ENCODE peak calls at places on chromosomes 1 and 21, in four cellular contexts. H, X, S and P are unnamed samples.
A peak's percentile ranks its signal among the peaks of the same experiment; 100 is the strongest.

GRCh38 chr21:35366348-35367085 is 317.4 kb upstream of the RUNX1 start:
- DNase-seq in H (no peak), X (no peak), S (peak; percentile 66), P (no peak)

GRCh38 chr1:164699815-164700491 is 141.0 kb downstream of the PBX1 start:
- DNase-seq in H (no peak), X (no peak), S (no peak), P (peak; percentile 78)

GRCh38 chr1:206685256-206685748 is 597 bp downstream of the MAPKAPK2 start:
- DNase-seq in H (no peak), X (peak; percentile 61), S (no peak), P (peak; percentile 70)

GRCh38 chr1:37755290-37755689 is 9.6 kb downstream of the EPHA10 start:
- DNase-seq in H (peak; percentile 79), X (no peak), S (no peak), P (no peak)

GRCh38 chr21:42547906-42548365 is 34.3 kb downstream of the SLC37A1 start:
- DNase-seq in H (no peak), X (no peak), S (no peak), P (no peak)

GRCh38 chr1:3807769-3808168 is 11.5 kb upstream of the LRRC47 start:
- DNase-seq in H (no peak), X (no peak), S (no peak), P (no peak)

GRCh38 chr1:44714944-44715571 is 15.9 kb downstream of the RNU5D-1 start:
- DNase-seq in H (peak; percentile 66), X (peak; percentile 70), S (peak; percentile 64), P (peak; percentile 43)

GRCh38 chr1:230730979-230731378 is 16.2 kb upstream of the CAPN9 start:
- DNase-seq in H (no peak), X (no peak), S (peak; percentile 44), P (no peak)

GRCh38 chr1:156081174-156082110 is 823 bp downstream of the MEX3A start:
- DNase-seq in H (no peak), X (no peak), S (no peak), P (no peak)

GRCh38 chr1:170307426-170307825 is 161.7 kb downstream of the NTMT2 start:
- DNase-seq in H (peak; percentile 4), X (no peak), S (no peak), P (no peak)

GRCh38 chr21:17537299-17537698 is 24.5 kb downstream of the CXADR start:
- DNase-seq in H (peak; percentile 67), X (no peak), S (no peak), P (no peak)

GRCh38 chr1:167795810-167796740 is 74.3 kb downstream of the MPZL1 start:
- DNase-seq in H (peak; percentile 71), X (no peak), S (peak; percentile 66), P (peak; percentile 62)

GRCh38 chr1:170471310-170471839 is 60.6 kb upstream of the GORAB start:
- DNase-seq in H (no peak), X (no peak), S (no peak), P (no peak)

GRCh38 chr1:183911285-183911684 is 106.4 kb downstream of the RGL1 start:
- DNase-seq in H (no peak), X (no peak), S (no peak), P (no peak)

GRCh38 chr1:160205242-160205973 is at the start of gene PEA15:
- DNase-seq in H (peak; percentile 52), X (peak; percentile 90), S (peak; percentile 84), P (peak; percentile 84)

GRCh38 chr1:19892628-19893168 is 10.5 kb downstream of the OTUD3 start:
- DNase-seq in H (no peak), X (no peak), S (no peak), P (no peak)

GRCh38 chr1:187928717-187929116 is 1100.0 kb downstream of the PLA2G4A start:
- DNase-seq in H (no peak), X (no peak), S (no peak), P (no peak)

GRCh38 chr1:187924252-187924651 is 1095.5 kb downstream of the PLA2G4A start:
- DNase-seq in H (no peak), X (no peak), S (no peak), P (no peak)

GRCh38 chr1:187931781-187932180 is 1103.0 kb downstream of the PLA2G4A start:
- DNase-seq in H (no peak), X (no peak), S (no peak), P (no peak)

GRCh38 chr1:187933562-187934419 is 1105.0 kb downstream of the PLA2G4A start:
- DNase-seq in H (no peak), X (no peak), S (no peak), P (no peak)

GRCh38 chr1:187928288-187928687 is 1099.5 kb downstream of the PLA2G4A start:
- DNase-seq in H (peak; percentile 20), X (peak; percentile 15), S (no peak), P (no peak)
- TF ChIP-seq CTCF in H (peak; percentile 70), X (no peak), S (no peak), P (no peak)

GRCh38 chr1:193013005-193013404 is 46.2 kb downstream of the UCHL5 start:
- DNase-seq in H (no peak), X (no peak), S (no peak), P (no peak)

GRCh38 chr1:193009501-193009900 is 49.7 kb downstream of the UCHL5 start:
- DNase-seq in H (no peak), X (no peak), S (no peak), P (no peak)

GRCh38 chr1:193011395-193011794 is 47.8 kb downstream of the UCHL5 start:
- DNase-seq in H (no peak), X (no peak), S (no peak), P (no peak)

GRCh38 chr1:193013707-193014106 is 45.5 kb downstream of the UCHL5 start:
- DNase-seq in H (no peak), X (no peak), S (peak; percentile 9), P (no peak)

GRCh38 chr1:193014354-193014753 is 44.8 kb downstream of the UCHL5 start:
- DNase-seq in H (no peak), X (no peak), S (no peak), P (no peak)
- H3K4me3 ChIP-seq in H (no peak overlapping the region), X (no peak overlapping the region), S (no peak overlapping the region), P (no peak overlapping the region)

DNA sequence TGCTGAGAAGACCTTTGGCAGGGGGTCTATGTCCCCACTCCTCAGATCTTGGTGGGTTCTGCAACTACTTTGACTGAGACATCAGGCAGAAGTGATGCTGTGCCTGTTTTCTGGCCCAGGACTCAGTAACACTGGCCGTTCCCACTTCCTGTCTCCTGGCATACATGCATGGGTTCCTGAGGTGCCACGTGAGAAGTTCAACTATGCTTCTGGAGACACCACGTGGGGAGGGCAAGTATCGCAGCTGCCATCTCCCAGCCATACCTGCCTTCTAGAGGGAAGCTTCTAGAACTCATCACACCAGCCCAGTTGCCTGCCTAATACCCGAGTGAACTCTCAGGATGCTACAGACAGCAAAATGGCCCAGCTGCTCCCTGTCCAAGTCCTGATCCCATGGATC is 65.8 kb downstream of the TRABD2B start:
- DNase-seq in H (peak; percentile 56), X (peak; percentile 33), S (no peak), P (no peak)
- TF ChIP-seq CTCF in H (peak; percentile 58), X (peak; percentile 51), S (no peak), P (peak; percentile 8)

GRCh38 chr1:154157520-154158306 is 2.8 kb upstream of the NUP210L start:
- DNase-seq in H (no peak), X (no peak), S (peak; percentile 7), P (no peak)

GRCh38 chr1:154154534-154155181 is at the start of gene NUP210L:
- DNase-seq in H (no peak), X (peak; percentile 41), S (peak; percentile 74), P (peak; percentile 59)

GRCh38 chr1:154159554-154159953 is 4.7 kb upstream of the NUP210L start:
- DNase-seq in H (no peak), X (no peak), S (no peak), P (no peak)

GRCh38 chr1:154155282-154155681 is 409 bp upstream of the NUP210L start:
- DNase-seq in H (no peak), X (no peak), S (peak; percentile 53), P (no peak)

GRCh38 chr1:154158307-154159125 is 3.6 kb upstream of the NUP210L start:
- DNase-seq in H (no peak), X (no peak), S (no peak), P (no peak)
- H3K4me3 ChIP-seq in H (no peak overlapping the region), X (no peak overlapping the region), S (no peak overlapping the region), P (no peak overlapping the region)

GRCh38 chr1:22143065-22143514 is at the start of gene WNT4:
- DNase-seq in H (peak; percentile 43), X (no peak), S (no peak), P (peak; percentile 38)
- TF ChIP-seq CTCF in H (no peak), X (peak; percentile 41), S (peak; percentile 6), P (peak; percentile 51)

DNA sequence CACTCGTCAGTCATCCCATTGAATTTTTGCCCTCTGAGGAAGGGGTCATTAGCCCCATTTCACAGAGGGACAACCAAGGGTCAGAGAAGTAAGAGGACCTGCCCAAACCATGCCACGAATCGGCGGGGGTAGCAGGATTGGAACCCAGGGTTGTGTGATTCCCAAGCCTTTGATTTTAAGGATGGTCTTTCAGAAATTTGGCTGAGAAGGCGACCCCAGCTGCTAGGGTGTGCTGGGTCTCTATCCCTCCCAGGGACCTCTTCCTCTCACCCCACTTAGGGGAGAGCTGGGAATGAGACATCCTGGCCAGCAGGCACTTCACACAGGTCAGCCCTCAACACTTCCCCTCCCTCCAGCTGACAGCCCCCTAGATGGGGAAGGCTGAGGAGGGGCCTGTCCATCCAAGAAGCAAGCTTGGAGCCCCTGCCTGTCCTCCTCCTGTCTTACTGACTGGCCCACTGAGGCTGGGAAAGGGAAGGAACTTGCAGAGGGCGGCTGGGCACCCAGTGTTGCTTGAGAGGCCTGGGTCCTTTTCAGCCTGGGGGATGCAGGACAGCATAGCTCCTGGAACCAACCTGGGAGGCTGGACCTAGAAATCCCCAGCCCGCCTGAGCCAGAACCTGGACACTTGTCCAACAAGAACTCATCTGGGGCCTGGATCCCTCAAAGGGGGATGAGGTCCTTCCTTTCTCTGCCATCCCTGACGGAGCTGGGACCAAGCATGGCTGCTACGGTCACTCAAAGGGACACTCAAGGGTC is 1.7 kb downstream of the SDC3 start:
- DNase-seq in H (no peak), X (no peak), S (no peak), P (no peak)
- H3K4me3 ChIP-seq in H (no peak overlapping the region), X (no peak overlapping the region), S (peak overlapping the region; percentile 72), P (peak overlapping the region; percentile 66)

DNA sequence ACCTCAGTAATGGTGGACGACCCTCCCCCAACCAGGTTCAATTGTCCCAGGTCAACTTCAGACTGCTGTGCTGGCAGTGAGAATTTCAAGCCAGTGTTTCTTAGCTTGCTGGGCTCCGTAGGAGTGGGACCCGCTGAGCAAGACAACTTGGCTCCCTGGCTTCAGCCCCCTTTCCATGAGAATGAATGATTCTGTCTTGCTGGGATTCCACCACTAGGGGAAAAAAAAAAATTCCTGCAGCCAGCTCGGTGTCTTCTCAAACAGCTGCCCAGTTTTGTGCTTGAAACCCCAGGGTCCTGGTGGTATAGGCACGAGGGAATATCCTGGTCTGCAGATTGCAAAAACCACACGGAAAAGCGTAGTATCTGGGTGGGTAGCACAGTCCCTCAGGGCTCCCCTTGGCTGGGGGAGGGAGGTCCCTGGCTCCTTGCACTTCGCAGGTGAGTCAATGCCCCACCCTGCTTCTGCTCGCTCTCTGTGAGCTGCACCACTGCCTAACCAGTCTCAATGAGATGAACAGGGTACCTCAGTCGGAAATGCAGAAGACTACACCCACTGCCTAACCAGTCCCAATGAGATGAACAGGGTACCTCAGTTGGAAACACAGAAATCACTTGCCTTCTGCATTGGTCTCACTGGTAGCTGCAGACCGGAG is 41.5 kb downstream of the GBP6 start:
- DNase-seq in H (no peak), X (no peak), S (no peak), P (no peak)
- TF ChIP-seq CTCF in H (no peak), X (no peak), S (no peak), P (no peak)